ENCODE peak calls at places on chromosomes 7 and 10, in eight cellular contexts. M is psoas muscle, F is ovary, T is tibial nerve, Z is NCI-H1105, I is T follicular helper cell, E is right lobe of liver, X is M059J. Q is an unnamed sample.

GRCh38 chr10:68151453-68151852 is 42.2 kb downstream of the MYPN start:
- DNase-seq in E (no peak), Z (no peak), T (no peak), M (no peak), X (peak), I (no peak), F (no peak), Q (no peak)

GRCh38 chr7:157494506-157495176 is 157.8 kb downstream of the DNAJB6 start:
- DNase-seq in M (no peak), F (no peak), T (no peak), Z (no peak), X (no peak), E (no peak), I (no peak), Q (no peak)

GRCh38 chr7:36604801-36605200 is 119.5 kb downstream of the AOAH start:
- DNase-seq in Z (no peak), E (no peak), M (no peak), T (no peak), I (no peak), F (no peak), X (peak), Q (no peak)

GRCh38 chr10:6348091-6348862 is 145.5 kb downstream of the PFKFB3 start:
- DNase-seq in T (no peak), M (peak), F (no peak), Z (no peak), E (no peak), X (peak), I (peak), Q (peak)

GRCh38 chr7:157990226-157990877 is 597.3 kb downstream of the PTPRN2 start:
- DNase-seq in E (no peak), Z (no peak), F (no peak), T (no peak), I (no peak), X (no peak), M (no peak), Q (no peak)

GRCh38 chr10:16565604-16566003 is 43.9 kb upstream of the C1QL3 start:
- DNase-seq in F (no peak), M (no peak), E (no peak), Z (no peak), X (no peak), I (no peak), T (no peak), Q (no peak)

GRCh38 chr10:20954519-20954918 is 57.4 kb upstream of the NEBL start:
- DNase-seq in F (no peak), Z (no peak), I (no peak), T (no peak), M (no peak), E (no peak), X (no peak), Q (no peak)

GRCh38 chr7:66657798-66658197 is 29.1 kb downstream of the KCTD7 start:
- DNase-seq in T (no peak), I (no peak), F (no peak), X (no peak), E (no peak), M (no peak), Z (no peak), Q (no peak)

GRCh38 chr10:110357252-110357780 is 52.6 kb upstream of the SMNDC1 start:
- DNase-seq in M (no peak), X (peak), F (peak), I (peak), T (no peak), E (no peak), Z (no peak), Q (no peak)

GRCh38 chr7:45686441-45687184 is 112.4 kb downstream of the ADCY1 start:
- DNase-seq in X (no peak), Z (no peak), F (no peak), T (no peak), M (peak), E (peak), I (no peak), Q (no peak)

GRCh38 chr10:96488161-96488935 is 25.4 kb downstream of the TLL2 start:
- DNase-seq in Z (no peak), X (peak), M (no peak), I (no peak), F (no peak), T (no peak), E (no peak), Q (no peak)

GRCh38 chr7:80563561-80564327 is 51.9 kb upstream of the GNAT3 start:
- DNase-seq in I (no peak), M (no peak), Z (no peak), E (no peak), F (no peak), X (peak), T (no peak), Q (no peak)

GRCh38 chr10:79060641-79061255 is 8.0 kb upstream of the ZMIZ1 start:
- DNase-seq in F (no peak), T (peak), Z (no peak), M (peak), I (no peak), X (no peak), E (peak), Q (no peak)

GRCh38 chr10:12432402-12433189 is 83.2 kb downstream of the CAMK1D start:
- DNase-seq in F (no peak), Z (no peak), I (no peak), M (no peak), E (no peak), T (no peak), X (no peak), Q (no peak)

GRCh38 chr10:3468919-3469638 is 296.5 kb upstream of the PITRM1 start:
- DNase-seq in X (peak), F (peak), M (peak), I (no peak), Z (no peak), E (no peak), T (no peak), Q (no peak)

Q was measured in substantia nigra.